ENCODE peak calls at places on chromosomes 1 and 21, in four cellular contexts. L, X, Q and I are unnamed samples.

GRCh38 chr1:198667186-198667585 is 28.3 kb downstream of the PTPRC start:
- DNase-seq in L (no peak), X (no peak), Q (no peak), I (no peak)

GRCh38 chr21:42164064-42164789 is 54.7 kb upstream of the ABCG1 start:
- DNase-seq in L (peak; percentile 78), X (peak; percentile 20), Q (peak; percentile 90), I (peak; percentile 82)

GRCh38 chr1:162626089-162626488 is 6.2 kb upstream of the DDR2 start:
- DNase-seq in L (no peak), X (no peak), Q (no peak), I (no peak)

GRCh38 chr1:153577624-153578051 is 12.0 kb upstream of the S100A2 start:
- DNase-seq in L (peak; percentile 53), X (no peak), Q (no peak), I (no peak)

GRCh38 chr1:100184536-100184935 is 6.5 kb upstream of the LRRC39 start:
- DNase-seq in L (no peak), X (no peak), Q (peak; percentile 21), I (no peak)

GRCh38 chr1:112575154-112575804 is 43.7 kb downstream of the ST7L start:
- DNase-seq in L (no peak), X (peak; percentile 68), Q (no peak), I (no peak)

GRCh38 chr1:40877681-40878080 is 15.5 kb upstream of the CITED4 start:
- DNase-seq in L (no peak), X (peak; percentile 93), Q (peak; percentile 78), I (peak; percentile 49)

GRCh38 chr21:17858764-17859163 is 39.6 kb upstream of the C21orf91 start:
- DNase-seq in L (no peak), X (no peak), Q (no peak), I (no peak)

GRCh38 chr1:7335224-7335879 is 435.7 kb upstream of the VAMP3 start:
- DNase-seq in L (no peak), X (peak; percentile 50), Q (no peak), I (no peak)

GRCh38 chr1:3270403-3271245 is 183.8 kb upstream of the ARHGEF16 start:
- DNase-seq in L (no peak), X (no peak), Q (no peak), I (no peak)

GRCh38 chr1:179166663-179167417 is 62.6 kb downstream of the ABL2 start:
- DNase-seq in L (no peak), X (no peak), Q (no peak), I (no peak)

GRCh38 chr1:11898831-11899467 is 27.3 kb downstream of the KIAA2013 start:
- DNase-seq in L (no peak), X (no peak), Q (no peak), I (peak; percentile 92)

GRCh38 chr1:53545663-53546408 is 86.6 kb downstream of the DMRTB1 start:
- DNase-seq in L (peak; percentile 21), X (no peak), Q (peak; percentile 4), I (peak; percentile 41)

GRCh38 chr1:175070818-175071217 is 3.2 kb downstream of the TNN start:
- DNase-seq in L (no peak), X (no peak), Q (no peak), I (no peak)

GRCh38 chr21:45880097-45881068 is 101.2 kb upstream of the COL6A1 start:
- DNase-seq in L (peak; percentile 73), X (peak; percentile 67), Q (peak; percentile 93), I (peak; percentile 94)

GRCh38 chr1:116372186-116372585 is 858 bp upstream of the ATP1A1 start:
- DNase-seq in L (peak; percentile 48), X (no peak), Q (no peak), I (peak; percentile 55)

GRCh38 chr1:147630447-147630846 is 39.9 kb downstream of the ACP6 start:
- DNase-seq in L (no peak), X (no peak), Q (no peak), I (no peak)

GRCh38 chr1:5455056-5455455 is 537.2 kb downstream of the NPHP4 start:
- DNase-seq in L (no peak), X (no peak), Q (no peak), I (peak; percentile 56)

GRCh38 chr1:209051598-209051997 is 531.9 kb upstream of the CAMK1G start:
- DNase-seq in L (no peak), X (peak; percentile 68), Q (no peak), I (no peak)

GRCh38 chr21:45406801-45407628 is 2.0 kb downstream of the COL18A1 start:
- DNase-seq in L (peak; percentile 43), X (no peak), Q (no peak), I (peak; percentile 90)

GRCh38 chr1:224726783-224727182 is 110.7 kb downstream of the CNIH3 start:
- DNase-seq in L (peak; percentile 70), X (peak; percentile 96), Q (no peak), I (no peak)

GRCh38 chr1:112268408-112268807 is 127.6 kb upstream of the CTTNBP2NL start:
- DNase-seq in L (no peak), X (no peak), Q (no peak), I (no peak)

GRCh38 chr1:94646786-94647555 is 105.4 kb upstream of the F3 start:
- DNase-seq in L (no peak), X (peak; percentile 66), Q (no peak), I (no peak)

GRCh38 chr21:26961704-26962103 is 5.2 kb downstream of the ADAMTS5 start:
- DNase-seq in L (no peak), X (no peak), Q (no peak), I (peak; percentile 44)

GRCh38 chr1:76260279-76260678 is 185.7 kb downstream of the ST6GALNAC3 start:
- DNase-seq in L (no peak), X (no peak), Q (no peak), I (no peak)

GRCh38 chr21:26717146-26717739 is 128.0 kb downstream of the ADAMTS1 start:
- DNase-seq in L (no peak), X (peak; percentile 2), Q (no peak), I (no peak)

GRCh38 chr21:36471254-36471723 is 8.6 kb downstream of the CLDN14 start:
- DNase-seq in L (no peak), X (peak; percentile 34), Q (no peak), I (no peak)

GRCh38 chr1:63327417-63328139 is 5.2 kb downstream of the FOXD3 start:
- DNase-seq in L (peak; percentile 72), X (peak; percentile 32), Q (peak; percentile 82), I (peak; percentile 88)

GRCh38 chr1:43286115-43286514 is 734 bp upstream of the C1orf210 start:
- DNase-seq in L (peak; percentile 46), X (no peak), Q (no peak), I (no peak)

GRCh38 chr1:232988572-232989040 is 38.2 kb downstream of the NTPCR start:
- DNase-seq in L (no peak), X (peak; percentile 57), Q (peak; percentile 69), I (peak; percentile 15)

GRCh38 chr1:203140076-203140475 is 12.6 kb downstream of the ADORA1 start:
- DNase-seq in L (no peak), X (no peak), Q (no peak), I (no peak)

GRCh38 chr1:186308264-186309060 is 66.6 kb downstream of the TPR start:
- DNase-seq in L (no peak), X (no peak), Q (no peak), I (no peak)

GRCh38 chr1:174134000-174134659 is 25.2 kb upstream of the RABGAP1L start:
- DNase-seq in L (no peak), X (no peak), Q (no peak), I (no peak)

DNA sequence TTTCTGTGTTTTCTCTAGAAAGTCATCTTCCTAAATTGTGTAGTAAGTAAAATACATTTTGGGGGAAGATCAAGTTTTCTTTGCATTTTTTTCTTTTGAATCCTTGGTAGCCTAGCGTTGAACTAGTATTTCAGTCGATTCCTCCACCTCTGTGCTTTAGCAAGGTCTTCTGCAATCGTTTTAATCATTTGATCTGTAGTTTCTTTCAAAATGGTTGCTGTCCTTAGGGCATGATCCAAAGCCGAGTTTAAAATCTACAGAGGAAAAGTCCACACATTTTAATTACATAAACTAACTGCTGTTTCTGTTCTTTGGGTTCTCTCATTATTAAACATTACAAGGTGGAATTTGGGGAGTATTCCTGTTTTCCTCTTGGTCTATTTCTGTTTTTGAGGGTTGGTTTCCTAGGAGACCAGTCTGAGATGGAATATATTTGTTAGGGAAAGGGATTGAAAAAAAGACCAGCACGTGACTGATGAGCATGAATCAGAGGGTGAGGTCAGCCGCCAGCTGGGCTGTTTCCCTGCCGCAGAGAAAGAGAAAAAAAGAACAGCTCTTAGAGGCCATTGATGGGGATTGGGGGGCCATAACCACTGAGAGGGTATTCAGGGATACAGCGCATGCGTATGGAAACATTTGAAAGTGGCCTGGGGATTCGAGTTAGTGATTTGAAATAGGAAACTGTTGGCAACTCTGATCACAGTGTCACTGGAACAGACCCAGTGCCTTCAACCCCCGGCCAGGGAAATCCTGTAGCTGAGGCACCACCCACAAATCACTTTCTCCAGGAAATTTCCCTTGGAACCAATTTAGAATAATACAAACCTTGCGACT is 40.6 kb downstream of the AKNAD1 start:
- DNase-seq in L (peak; percentile 55), X (peak; percentile 90), Q (peak; percentile 62), I (peak; percentile 57)
- H3K4me3 ChIP-seq in L (peak overlapping the region; percentile 9), X (peak overlapping the region; percentile 13), Q (no peak overlapping the region), I (no peak overlapping the region)

DNA sequence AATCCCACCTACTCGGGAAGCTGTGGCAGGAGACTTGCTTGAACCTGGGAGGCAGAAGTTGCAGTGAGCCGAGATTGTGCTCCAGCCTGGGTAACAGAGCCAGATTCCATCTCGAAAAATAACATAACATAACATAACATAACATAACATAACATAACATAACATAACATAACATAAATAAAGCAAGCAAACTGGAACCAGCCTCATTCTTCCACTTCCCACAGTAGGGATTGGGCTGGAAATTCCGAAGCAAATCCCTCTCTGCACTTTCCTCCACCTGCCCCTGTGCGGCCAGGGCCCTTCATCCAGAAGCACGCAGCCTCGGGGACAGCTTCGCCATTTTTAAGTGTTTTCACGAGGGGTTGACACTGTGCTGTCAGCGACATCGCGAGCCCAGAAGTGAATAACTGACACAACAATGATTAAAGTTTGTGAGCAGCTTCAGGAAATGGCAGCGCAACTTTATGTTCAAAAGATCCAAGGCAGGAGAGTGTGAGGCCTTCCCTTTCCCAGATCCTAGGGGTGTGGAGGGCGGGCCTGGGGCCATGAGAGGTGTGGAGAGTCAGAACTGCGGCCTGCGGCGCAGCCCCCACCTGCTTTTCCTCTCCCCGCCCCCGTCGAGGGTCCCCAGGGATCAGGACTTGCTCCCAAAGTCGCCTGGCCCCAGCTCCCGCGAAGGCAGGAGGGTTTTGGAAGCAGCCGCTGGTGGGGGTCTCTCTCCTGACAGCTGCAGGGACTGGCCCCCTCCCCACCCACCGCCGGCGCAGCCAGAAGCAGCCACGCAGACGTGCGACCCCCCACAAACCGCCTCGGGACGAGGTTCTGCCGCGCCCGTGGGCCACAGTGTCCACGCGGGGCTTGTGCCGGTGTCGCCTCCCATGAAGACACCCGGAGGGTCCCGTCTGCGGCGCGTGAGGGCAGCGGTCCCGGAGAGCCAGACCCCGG is 656 bp upstream of the GABRD start:
- DNase-seq in L (no peak), X (no peak), Q (no peak), I (peak; percentile 85)
- H3K27me3 ChIP-seq in L (peaks cover 68% of the 10 kb centered on the region), X (peaks cover 23% of the 10 kb centered on the region), Q (peaks cover 36% of the 10 kb centered on the region), I (peaks cover 22% of the 10 kb centered on the region)

GRCh38 chr1:28171246-28171645 is 5.2 kb downstream of the PTAFR start:
- DNase-seq in L (peak; percentile 24), X (peak; percentile 30), Q (no peak), I (no peak)
- H3K36me3 ChIP-seq in L (no peaks in the 10 kb centered on the region), X (peaks cover 2% of the 10 kb centered on the region), Q (no peaks in the 10 kb centered on the region), I (no peaks in the 10 kb centered on the region)

DNA sequence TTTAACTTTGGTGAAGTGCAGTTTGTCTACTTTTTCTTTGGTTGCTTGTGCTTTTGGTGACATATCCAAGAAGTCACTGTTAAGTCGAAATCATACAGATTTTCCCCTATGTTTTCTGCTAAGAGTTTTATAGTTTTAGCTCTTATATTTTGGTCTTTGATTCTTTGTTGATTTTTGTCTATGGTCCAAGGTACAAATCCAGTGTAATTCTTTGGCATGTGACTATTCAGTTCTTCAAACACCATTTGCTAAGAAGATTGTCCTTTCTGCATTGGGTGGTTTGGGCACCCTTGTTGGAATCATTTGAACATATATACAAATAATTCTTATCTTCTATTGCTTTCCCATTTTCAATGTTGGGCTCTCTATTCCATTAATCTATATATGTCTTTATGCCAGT is 16.2 kb downstream of the HIPK1 start:
- DNase-seq in L (no peak), X (no peak), Q (no peak), I (no peak)
- H3K4me3 ChIP-seq in L (no peak overlapping the region), X (no peak overlapping the region), Q (no peak overlapping the region), I (no peak overlapping the region)